ENCODE peak calls at places on chromosomes 6 and 20, in eight cellular contexts. T, J, H, V, B, E, R and Z are unnamed samples.

GRCh38 chr6:3466488-3467219 is 9.8 kb upstream of the SLC22A23 start:
- DNase-seq in T (no peak), J (no peak), H (no peak), V (no peak), B (no peak), E (no peak), R (no peak), Z (no peak)

GRCh38 chr6:17836298-17836697 is 129.6 kb upstream of the NUP153 start:
- DNase-seq in T (no peak), J (no peak), H (no peak), V (no peak), B (no peak), E (no peak), R (no peak), Z (no peak)

GRCh38 chr20:49610701-49611538 is 43.0 kb upstream of the PTGIS start:
- DNase-seq in T (no peak), J (peak), H (peak), V (peak), B (no peak), E (peak), R (no peak), Z (peak)

GRCh38 chr6:168469198-168469943 is 28.4 kb downstream of the SMOC2 start:
- DNase-seq in T (no peak), J (peak), H (no peak), V (no peak), B (no peak), E (no peak), R (no peak), Z (no peak)

GRCh38 chr6:26401389-26401986 is 587 bp upstream of the BTN3A1 start:
- DNase-seq in T (no peak), J (no peak), H (no peak), V (peak), B (no peak), E (no peak), R (no peak), Z (no peak)

GRCh38 chr6:90319044-90319443 is 22.4 kb upstream of the BACH2 start:
- DNase-seq in T (peak), J (no peak), H (no peak), V (no peak), B (no peak), E (no peak), R (no peak), Z (no peak)

GRCh38 chr6:113006494-113006893 is 659.4 kb downstream of the RFPL4B start:
- DNase-seq in T (no peak), J (no peak), H (peak), V (no peak), B (no peak), E (no peak), R (no peak), Z (no peak)

GRCh38 chr6:1890071-1890470 is 280.4 kb downstream of the FOXC1 start:
- DNase-seq in T (no peak), J (no peak), H (no peak), V (no peak), B (no peak), E (no peak), R (no peak), Z (no peak)

GRCh38 chr6:422423-423061 is 31.0 kb downstream of the IRF4 start:
- DNase-seq in T (peak), J (no peak), H (peak), V (no peak), B (no peak), E (no peak), R (peak), Z (no peak)

GRCh38 chr6:137217801-137218472 is 1.2 kb downstream of the IFNGR1 start:
- DNase-seq in T (peak), J (peak), H (peak), V (peak), B (no peak), E (no peak), R (no peak), Z (no peak)

GRCh38 chr6:44076366-44077200 is 50.7 kb downstream of the MRPL14 start:
- DNase-seq in T (no peak), J (peak), H (no peak), V (peak), B (no peak), E (no peak), R (no peak), Z (no peak)

GRCh38 chr6:38730136-38730862 is 15.2 kb downstream of the DNAH8 start:
- DNase-seq in T (no peak), J (no peak), H (no peak), V (no peak), B (no peak), E (no peak), R (no peak), Z (no peak)

GRCh38 chr6:170129691-170130171 is 161.1 kb downstream of the DLL1 start:
- DNase-seq in T (no peak), J (peak), H (no peak), V (no peak), B (no peak), E (no peak), R (no peak), Z (no peak)

GRCh38 chr20:23435675-23436539 is 3.6 kb upstream of the CSTL1 start:
- DNase-seq in T (no peak), J (peak), H (no peak), V (no peak), B (peak), E (no peak), R (no peak), Z (no peak)

GRCh38 chr6:68497927-68498326 is 137.2 kb upstream of the ADGRB3 start:
- DNase-seq in T (peak), J (no peak), H (no peak), V (no peak), B (no peak), E (no peak), R (peak), Z (no peak)

GRCh38 chr20:21391495-21392298 is 5.6 kb downstream of the NKX2-4 start:
- DNase-seq in T (no peak), J (no peak), H (no peak), V (no peak), B (no peak), E (no peak), R (no peak), Z (no peak)

GRCh38 chr6:17473554-17473953 is 80.2 kb downstream of the CAP2 start:
- DNase-seq in T (no peak), J (no peak), H (no peak), V (no peak), B (no peak), E (no peak), R (no peak), Z (no peak)

GRCh38 chr6:31888281-31889258 is 8.9 kb downstream of the EHMT2 start:
- DNase-seq in T (no peak), J (peak), H (peak), V (peak), B (peak), E (no peak), R (no peak), Z (no peak)

GRCh38 chr6:98946877-98947410 is 802 bp downstream of the FBXL4 start:
- DNase-seq in T (peak), J (peak), H (peak), V (peak), B (no peak), E (peak), R (no peak), Z (peak)

GRCh38 chr6:42710316-42710715 is 12.1 kb downstream of the PRPH2 start:
- DNase-seq in T (no peak), J (no peak), H (no peak), V (no peak), B (no peak), E (no peak), R (no peak), Z (no peak)

GRCh38 chr6:141105481-141105880 is 1027.2 kb upstream of the GJE1 start:
- DNase-seq in T (peak), J (no peak), H (peak), V (no peak), B (no peak), E (no peak), R (peak), Z (no peak)

GRCh38 chr20:64025101-64025825 is 10.7 kb upstream of the C20orf204 start:
- DNase-seq in T (no peak), J (no peak), H (no peak), V (no peak), B (no peak), E (no peak), R (no peak), Z (no peak)
- H3K4me3 ChIP-seq in T (no peak), J (no peak), H (no peak), V (no peak), B (no peak), E (no peak), R (no peak), Z (no peak)

GRCh38 chr20:5949943-5950270 is 426 bp downstream of the TRMT6 start:
- DNase-seq in T (no peak), J (no peak), H (peak), V (no peak), B (no peak), E (no peak), R (no peak), Z (no peak)

GRCh38 chr20:5950271-5951031 is at the start of the genes MCM8 and TRMT6:
- DNase-seq in T (peak), J (peak), H (peak), V (peak), B (no peak), E (peak), R (peak), Z (peak)

GRCh38 chr20:5947276-5947675 is 3.1 kb downstream of the TRMT6 start:
- DNase-seq in T (no peak), J (no peak), H (no peak), V (no peak), B (no peak), E (no peak), R (no peak), Z (no peak)

DNA sequence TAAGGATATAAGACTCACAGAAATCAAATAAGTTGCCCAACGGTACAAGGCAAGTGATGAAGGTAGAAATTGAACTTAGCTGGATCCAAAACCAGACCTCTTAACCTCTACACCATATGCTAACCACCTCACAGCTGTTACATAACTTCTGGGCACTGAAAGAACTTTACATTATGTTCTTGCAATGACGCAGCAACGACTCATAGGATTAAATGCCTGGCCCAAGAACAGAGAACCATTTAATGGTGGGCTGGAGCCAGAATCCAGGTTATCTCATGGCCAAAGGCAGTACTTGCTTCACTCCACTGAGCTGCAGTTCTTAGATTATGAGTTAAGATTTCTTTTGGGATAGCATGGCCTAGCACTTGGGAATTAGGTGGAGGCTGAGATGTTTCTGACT is 4.4 kb downstream of the TRMT6 start:
- DNase-seq in T (peak), J (no peak), H (peak), V (no peak), B (no peak), E (no peak), R (peak), Z (no peak)
- H3K4me3 ChIP-seq in T (no peak), J (no peak), H (no peak), V (no peak), B (no peak), E (no peak), R (no peak), Z (no peak)

GRCh38 chr20:31548823-31549512 is 34.7 kb downstream of the HM13 start:
- DNase-seq in T (no peak), J (no peak), H (no peak), V (no peak), B (no peak), E (no peak), R (no peak), Z (no peak)
- H3K4me3 ChIP-seq in T (no peak), J (no peak), H (peak), V (peak), B (no peak), E (no peak), R (no peak), Z (peak)

DNA sequence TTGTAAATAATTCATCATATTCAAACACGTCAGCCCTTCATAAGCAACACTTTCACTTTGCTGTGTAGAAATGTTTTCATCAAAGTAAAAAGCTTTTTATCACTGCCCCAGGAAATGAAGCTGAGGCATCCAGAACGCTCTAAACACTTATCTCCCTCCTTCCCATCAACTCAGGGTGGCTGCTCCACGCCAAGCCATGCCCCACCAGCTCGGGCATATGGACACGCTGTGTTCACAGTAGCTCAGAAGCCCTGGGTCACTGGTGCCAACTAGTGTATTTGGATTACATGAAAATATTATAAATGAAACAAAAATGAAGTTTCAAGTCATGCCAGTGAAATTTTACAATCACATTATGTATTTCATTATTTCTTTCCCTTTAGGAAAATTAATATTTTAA is 10.3 kb downstream of the PDE10A start:
- DNase-seq in T (no peak), J (no peak), H (no peak), V (no peak), B (no peak), E (no peak), R (no peak), Z (no peak)
- H3K4me3 ChIP-seq in T (no peak), J (no peak), H (no peak), V (no peak), B (no peak), E (no peak), R (peak), Z (no peak)

GRCh38 chr6:25341923-25342619 is 62.9 kb downstream of the CARMIL1 start:
- DNase-seq in T (no peak), J (no peak), H (no peak), V (no peak), B (no peak), E (no peak), R (no peak), Z (no peak)
- H3K4me3 ChIP-seq in T (no peak), J (no peak), H (no peak), V (no peak), B (no peak), E (no peak), R (no peak), Z (no peak)

GRCh38 chr6:7974932-7975763 is 64.6 kb upstream of the TXNDC5 start:
- DNase-seq in T (peak), J (peak), H (peak), V (no peak), B (no peak), E (no peak), R (peak), Z (no peak)
- H3K4me3 ChIP-seq in T (peak), J (no peak), H (peak), V (no peak), B (no peak), E (no peak), R (peak), Z (no peak)